ENCODE peak calls at places on chromosomes 11 and 22, in eight cellular contexts. K, R, V, F, H, X, M and O are unnamed samples.

GRCh38 chr22:50236731-50237409 is 8.0 kb downstream of the TUBGCP6 start:
- DNase-seq in F (peak; percentile 45), H (no peak), X (no peak), M (no peak), R (no peak), K (peak; percentile 36), V (no peak), O (no peak)

GRCh38 chr11:134949716-134950115 is 537.7 kb upstream of the B3GAT1 start:
- DNase-seq in F (no peak), V (peak; percentile 10), M (no peak), K (no peak), H (no peak), X (no peak), R (no peak), O (no peak)

GRCh38 chr11:126698576-126698975 is 302.0 kb downstream of the KIRREL3 start:
- DNase-seq in R (no peak), K (no peak), V (no peak), H (no peak), X (no peak), M (no peak), F (no peak), O (no peak)

GRCh38 chr11:15920856-15921629 is 435.3 kb downstream of the SOX6 start:
- DNase-seq in V (peak; percentile 70), F (no peak), M (no peak), X (no peak), K (no peak), R (no peak), H (no peak), O (no peak)

GRCh38 chr11:61834278-61835004 is 6.3 kb downstream of the FADS2 start:
- DNase-seq in M (no peak), H (no peak), V (peak; percentile 92), X (no peak), K (no peak), R (no peak), F (peak; percentile 96), O (no peak)

GRCh38 chr11:11931461-11932055 is 76.9 kb downstream of the DKK3 start:
- DNase-seq in X (no peak), M (peak; percentile 18), V (peak; percentile 82), H (no peak), F (peak; percentile 87), K (peak; percentile 20), R (no peak), O (peak; percentile 39)

GRCh38 chr11:444397-445144 is 2.8 kb upstream of the ANO9 start:
- DNase-seq in R (no peak), K (no peak), H (peak; percentile 83), X (no peak), V (peak; percentile 50), M (no peak), F (peak; percentile 18), O (no peak)

GRCh38 chr22:46893281-46894020 is 131.0 kb downstream of the TBC1D22A start:
- DNase-seq in R (no peak), F (no peak), K (no peak), X (no peak), H (no peak), M (no peak), V (no peak), O (no peak)

GRCh38 chr11:1574256-1575242 is 2.5 kb upstream of the DUSP8 start:
- DNase-seq in M (no peak), R (no peak), V (peak; percentile 47), H (peak; percentile 87), X (peak; percentile 62), F (peak; percentile 33), K (peak; percentile 72), O (no peak)

GRCh38 chr11:127106142-127106541 is 105.6 kb upstream of the KIRREL3 start:
- DNase-seq in V (no peak), X (peak; percentile 47), F (no peak), K (peak; percentile 64), H (no peak), M (no peak), R (no peak), O (no peak)

GRCh38 chr22:27853404-27853803 is 51.8 kb upstream of the MN1 start:
- DNase-seq in X (no peak), F (peak; percentile 49), R (no peak), H (no peak), K (no peak), M (no peak), V (peak; percentile 62), O (no peak)

GRCh38 chr22:22681221-22681739 is 36.9 kb downstream of the GGTLC2 start:
- DNase-seq in F (no peak), M (no peak), V (peak; percentile 36), R (no peak), H (no peak), K (no peak), X (no peak), O (peak; percentile 10)

GRCh38 chr11:118997627-118998387 is at the start of gene CENATAC:
- DNase-seq in X (peak; percentile 90), V (peak; percentile 87), K (peak; percentile 87), M (peak; percentile 48), H (peak; percentile 97), R (peak; percentile 87), F (peak; percentile 88), O (peak; percentile 67)
- TF ChIP-seq CTCF in X (no peak), V (no peak), K (no peak), M (peak; percentile 4), H (no peak), R (no peak), F (no peak), O (no peak)

DNA sequence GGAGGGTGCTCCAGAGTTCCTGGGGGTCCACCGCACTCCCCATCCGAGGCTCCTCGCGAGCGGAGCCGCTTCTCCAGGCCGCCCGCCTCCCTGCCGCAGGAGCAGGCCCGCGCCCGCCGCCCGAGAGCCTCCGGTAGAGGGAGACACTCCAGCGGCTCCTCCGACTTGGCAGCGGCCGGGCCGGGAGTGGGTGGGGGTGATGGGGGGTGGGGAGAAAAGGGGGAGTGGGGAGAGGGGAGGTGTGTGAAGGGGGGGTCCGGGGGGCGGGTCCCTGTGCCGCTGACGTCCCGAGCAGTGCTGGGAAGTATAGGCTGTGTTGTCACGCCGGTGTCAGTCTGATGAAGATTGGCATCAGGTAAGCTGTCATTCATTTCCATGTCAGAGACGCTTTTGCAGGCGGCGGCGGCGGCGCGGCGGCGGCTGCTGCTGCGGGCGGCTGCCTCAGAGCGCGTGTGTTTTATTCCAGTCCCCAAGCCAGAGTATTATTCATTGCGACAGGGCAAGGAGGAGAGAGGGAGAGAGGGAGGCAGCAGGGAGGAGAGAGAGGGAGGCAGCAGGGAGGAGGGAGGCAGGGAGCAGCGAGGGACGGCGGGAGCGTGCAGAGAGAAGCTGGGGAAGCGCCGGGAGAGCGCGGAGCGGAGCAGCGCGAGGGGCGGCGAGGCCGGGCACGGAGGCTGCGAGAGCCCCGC is at the start of gene PKNOX2:
- DNase-seq in F (peak; percentile 68), K (peak; percentile 71), H (peak; percentile 74), V (peak; percentile 89), X (peak; percentile 86), M (no peak), R (no peak), O (no peak)
- TF ChIP-seq CTCF in F (peak; percentile 46), K (no peak), H (peak; percentile 26), V (peak; percentile 57), X (peak; percentile 64), M (peak; percentile 66), R (no peak), O (peak; percentile 59)

GRCh38 chr11:5712507-5712906 is 22.9 kb downstream of the TRIM22 start:
- DNase-seq in F (peak; percentile 21), M (no peak), V (peak; percentile 4), R (no peak), K (no peak), H (no peak), X (no peak), O (no peak)
- TF ChIP-seq CTCF in F (peak; percentile 39), M (peak; percentile 52), V (peak; percentile 30), R (no peak), K (no peak), H (no peak), X (peak; percentile 53), O (peak; percentile 11)

GRCh38 chr11:35007277-35007676 is 90.9 kb downstream of the PDHX start:
- DNase-seq in F (no peak), R (no peak), X (no peak), M (no peak), K (no peak), V (no peak), H (no peak), O (no peak)

GRCh38 chr11:35011389-35011788 is 95.0 kb downstream of the PDHX start:
- DNase-seq in M (no peak), V (peak; percentile 39), H (no peak), X (no peak), F (no peak), R (no peak), K (no peak), O (peak; percentile 53)

GRCh38 chr11:35010656-35011055 is 94.2 kb downstream of the PDHX start:
- DNase-seq in X (no peak), H (no peak), R (no peak), M (no peak), F (no peak), K (no peak), V (no peak), O (no peak)

GRCh38 chr11:35009941-35010337 is 93.5 kb downstream of the PDHX start:
- DNase-seq in F (no peak), X (no peak), K (peak; percentile 45), H (no peak), M (no peak), R (no peak), V (no peak), O (no peak)

DNA sequence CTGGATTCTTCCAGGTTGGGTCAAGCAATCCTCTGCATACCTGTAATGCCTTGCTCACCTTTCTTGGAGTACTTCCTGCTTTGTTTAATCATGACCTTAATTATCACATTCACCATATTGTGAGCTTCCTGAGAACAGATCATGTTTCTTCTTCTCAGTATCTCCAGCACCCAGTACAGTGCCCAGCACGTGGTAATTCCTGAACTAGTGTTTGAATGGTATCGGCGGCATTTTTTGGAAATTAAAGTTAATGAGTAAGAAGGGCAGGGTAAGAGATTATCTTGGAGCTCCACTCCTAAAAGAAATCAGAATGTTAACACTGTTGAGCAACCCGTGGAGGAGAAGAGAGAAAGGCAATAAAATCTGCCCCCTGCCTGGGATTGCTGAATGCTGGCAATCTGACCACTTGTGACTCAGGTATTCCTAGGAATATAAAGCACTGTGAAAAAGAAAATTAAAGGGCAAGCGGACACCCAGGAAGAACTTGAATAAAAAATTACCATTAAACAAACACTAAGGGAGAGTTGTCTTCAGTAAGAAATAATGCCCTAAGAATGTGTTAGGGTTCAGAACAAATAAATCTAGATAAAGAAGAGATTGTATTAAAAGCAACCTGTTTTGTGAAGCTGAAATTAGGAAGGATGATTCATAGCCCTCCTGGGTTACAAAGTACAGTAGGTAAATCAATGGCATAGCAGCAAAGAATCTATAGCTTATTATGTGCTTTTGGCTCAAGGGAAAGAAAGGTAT is 92.9 kb downstream of the PDHX start:
- DNase-seq in R (no peak), F (peak; percentile 65), V (peak; percentile 76), K (peak; percentile 81), H (no peak), X (no peak), M (no peak), O (no peak)
- TF ChIP-seq CTCF in R (no peak), F (no peak), V (no peak), K (no peak), H (no peak), X (no peak), M (peak; percentile 9), O (no peak)